ENCODE peak calls at places on chromosomes 3 and 15, in eight cellular contexts. J, F, N, P, A, E, R and S are unnamed samples.

GRCh38 chr15:43190178-43190577 is 5.0 kb downstream of the CCNDBP1 start:
- DNase-seq in A (no peak), P (no peak), J (no peak), F (no peak), N (no peak), E (no peak), R (no peak), S (no peak)

GRCh38 chr3:64354956-64355355 is 129.7 kb upstream of the PRICKLE2 start:
- DNase-seq in A (no peak), P (no peak), R (no peak), J (no peak), F (no peak), N (no peak), E (no peak), S (no peak)

GRCh38 chr3:31927806-31928205 is 53.3 kb downstream of the OSBPL10 start:
- DNase-seq in R (no peak), E (no peak), F (no peak), J (no peak), A (no peak), P (no peak), N (no peak), S (no peak)

GRCh38 chr3:47578119-47578630 is 490 bp downstream of the CSPG5 start:
- DNase-seq in P (no peak), E (no peak), N (peak; percentile 41), J (no peak), F (no peak), R (no peak), A (peak; percentile 57), S (peak; percentile 44)

GRCh38 chr3:146550743-146551510 is 6.5 kb upstream of the PLSCR1 start:
- DNase-seq in P (no peak), N (no peak), R (no peak), E (peak; percentile 87), J (no peak), F (no peak), A (no peak), S (no peak)

GRCh38 chr3:53493997-53494791 is at the start of gene CACNA1D:
- DNase-seq in N (no peak), E (no peak), F (no peak), J (peak; percentile 23), P (no peak), A (peak; percentile 16), R (peak; percentile 41), S (peak; percentile 87)

GRCh38 chr3:120706950-120707349 is 24.9 kb upstream of the HGD start:
- DNase-seq in N (no peak), J (no peak), R (no peak), P (no peak), A (no peak), E (no peak), F (no peak), S (no peak)

GRCh38 chr3:173789530-173789929 is 392.0 kb downstream of the NLGN1 start:
- DNase-seq in A (no peak), R (no peak), J (no peak), N (no peak), P (no peak), E (no peak), F (no peak), S (no peak)

GRCh38 chr3:50015918-50016317 is 72.8 kb upstream of the RBM5 start:
- DNase-seq in F (no peak), N (no peak), P (no peak), E (no peak), R (no peak), A (no peak), J (no peak), S (no peak)

GRCh38 chr3:192246847-192247520 is 480.4 kb downstream of the FGF12 start:
- DNase-seq in P (no peak), E (no peak), J (no peak), A (no peak), F (no peak), R (no peak), N (no peak), S (no peak)

GRCh38 chr3:100577382-100578008 is 31.9 kb upstream of the ADGRG7 start:
- DNase-seq in P (no peak), E (no peak), J (no peak), A (no peak), F (no peak), N (no peak), R (no peak), S (no peak)

GRCh38 chr15:89512631-89513030 is 16.2 kb upstream of the RHCG start:
- DNase-seq in R (no peak), N (no peak), E (no peak), A (no peak), P (no peak), F (no peak), J (no peak), S (no peak)

GRCh38 chr15:77186518-77187095 is 115.7 kb upstream of the TSPAN3 start:
- DNase-seq in A (no peak), N (no peak), P (no peak), E (peak; percentile 33), R (no peak), J (no peak), F (no peak), S (no peak)

GRCh38 chr15:60101416-60101815 is 97.3 kb downstream of the FOXB1 start:
- DNase-seq in R (no peak), E (no peak), N (no peak), P (no peak), A (no peak), F (no peak), J (no peak), S (no peak)

GRCh38 chr3:172171396-172172075 is 132.2 kb downstream of the FNDC3B start:
- DNase-seq in A (no peak), J (no peak), E (no peak), N (no peak), F (no peak), P (no peak), R (no peak), S (no peak)